ENCODE peak calls at places on chromosomes 5 and 9, in six cellular contexts. N, S, K, L, E and J are unnamed samples.

GRCh38 chr9:13478637-13479036 is 199.1 kb upstream of the MPDZ start:
- DNase-seq in N (no peak), S (no peak), K (no peak), L (no peak), E (no peak), J (no peak)

GRCh38 chr9:13943176-13943575 is 370.8 kb downstream of the NFIB start:
- DNase-seq in N (no peak), S (no peak), K (no peak), L (no peak), E (no peak), J (no peak)

GRCh38 chr5:116546033-116546742 is 28.4 kb downstream of the SEMA6A start:
- DNase-seq in N (no peak), S (no peak), K (no peak), L (no peak), E (no peak), J (peak; percentile 80)

GRCh38 chr9:90641090-90641489 is 1.5 kb downstream of the DIRAS2 start:
- DNase-seq in N (no peak), S (no peak), K (no peak), L (no peak), E (no peak), J (no peak)

GRCh38 chr9:81716409-81716808 is 27.1 kb upstream of the TLE1 start:
- DNase-seq in N (no peak), S (peak; percentile 32), K (peak; percentile 49), L (no peak), E (no peak), J (no peak)

GRCh38 chr5:78753093-78753531 is 104.5 kb upstream of the LHFPL2 start:
- DNase-seq in N (no peak), S (peak; percentile 74), K (no peak), L (no peak), E (no peak), J (no peak)

GRCh38 chr9:14437336-14438231 is 123.6 kb upstream of the NFIB start:
- DNase-seq in N (no peak), S (no peak), K (no peak), L (no peak), E (no peak), J (peak; percentile 38)

GRCh38 chr5:148849461-148849860 is 23.1 kb downstream of the ADRB2 start:
- DNase-seq in N (no peak), S (no peak), K (no peak), L (no peak), E (peak; percentile 36), J (no peak)

GRCh38 chr5:168315991-168316578 is 24.6 kb downstream of the WWC1 start:
- DNase-seq in N (no peak), S (no peak), K (peak; percentile 59), L (no peak), E (no peak), J (peak; percentile 79)

GRCh38 chr9:96062051-96062450 is 186.6 kb downstream of the ERCC6L2 start:
- DNase-seq in N (no peak), S (no peak), K (no peak), L (no peak), E (no peak), J (peak; percentile 29)

GRCh38 chr9:3012245-3012644 is 168.3 kb upstream of the PUM3 start:
- DNase-seq in N (no peak), S (no peak), K (no peak), L (no peak), E (no peak), J (no peak)

GRCh38 chr9:136342191-136343120 is 15.1 kb downstream of the GPSM1 start:
- DNase-seq in N (no peak), S (peak; percentile 64), K (no peak), L (peak; percentile 95), E (peak; percentile 82), J (peak; percentile 91)

GRCh38 chr5:168447748-168448147 is 38.5 kb upstream of the RARS1 start:
- DNase-seq in N (no peak), S (no peak), K (no peak), L (peak; percentile 32), E (no peak), J (no peak)

GRCh38 chr5:66963559-66963971 is 233.0 kb downstream of the CD180 start:
- DNase-seq in N (no peak), S (peak; percentile 47), K (peak; percentile 57), L (no peak), E (no peak), J (peak; percentile 26)

GRCh38 chr5:95446560-95447221 is 55.5 kb downstream of the FAM81B start:
- DNase-seq in N (no peak), S (peak; percentile 3), K (peak; percentile 32), L (no peak), E (no peak), J (no peak)

GRCh38 chr5:111404270-111404769 is 108.0 kb downstream of the STARD4 start:
- DNase-seq in N (no peak), S (no peak), K (no peak), L (no peak), E (no peak), J (peak; percentile 33)

GRCh38 chr9:94817291-94818195 is 91.0 kb downstream of the AOPEP start:
- DNase-seq in N (no peak), S (no peak), K (no peak), L (no peak), E (no peak), J (no peak)

GRCh38 chr5:154447074-154447725 is 1.4 kb downstream of the SAP30L start:
- DNase-seq in N (no peak), S (no peak), K (no peak), L (no peak), E (peak; percentile 4), J (no peak)

DNA sequence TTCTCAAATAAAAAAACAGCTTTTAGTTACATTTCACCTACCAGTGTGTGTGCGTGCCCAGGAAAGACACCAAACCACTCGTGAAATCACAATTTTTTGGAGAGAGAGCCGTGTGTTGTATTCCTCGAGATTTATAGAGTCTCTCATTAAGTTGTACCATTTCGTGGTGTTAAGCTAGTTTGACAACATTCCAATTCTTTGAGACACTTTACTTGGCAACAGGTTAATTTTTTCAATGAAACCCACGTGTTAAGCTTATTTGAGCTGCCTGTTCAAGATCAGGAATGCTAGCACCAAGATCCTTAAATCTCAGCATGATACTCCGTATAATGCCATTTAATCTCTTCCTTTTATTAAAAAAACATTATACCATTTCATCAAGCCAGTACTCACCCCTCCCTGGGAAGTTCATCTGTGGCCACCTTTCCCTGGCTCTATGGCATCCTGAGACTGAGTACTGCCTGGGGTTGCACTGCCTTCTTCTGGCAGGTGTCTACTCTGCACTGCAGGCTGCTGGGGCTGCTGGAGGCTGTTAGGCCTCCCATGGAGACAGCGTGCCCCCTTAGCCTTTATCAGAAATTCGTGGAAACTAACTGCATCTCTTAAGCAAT is 143.7 kb downstream of the ARHGAP26 start:
- DNase-seq in N (no peak), S (no peak), K (peak; percentile 65), L (peak; percentile 23), E (no peak), J (no peak)
- TF ChIP-seq EZH2phosphoT487 in N (no peak), S (no peak), K (no peak), L (no peak), E (no peak), J (no peak)

DNA sequence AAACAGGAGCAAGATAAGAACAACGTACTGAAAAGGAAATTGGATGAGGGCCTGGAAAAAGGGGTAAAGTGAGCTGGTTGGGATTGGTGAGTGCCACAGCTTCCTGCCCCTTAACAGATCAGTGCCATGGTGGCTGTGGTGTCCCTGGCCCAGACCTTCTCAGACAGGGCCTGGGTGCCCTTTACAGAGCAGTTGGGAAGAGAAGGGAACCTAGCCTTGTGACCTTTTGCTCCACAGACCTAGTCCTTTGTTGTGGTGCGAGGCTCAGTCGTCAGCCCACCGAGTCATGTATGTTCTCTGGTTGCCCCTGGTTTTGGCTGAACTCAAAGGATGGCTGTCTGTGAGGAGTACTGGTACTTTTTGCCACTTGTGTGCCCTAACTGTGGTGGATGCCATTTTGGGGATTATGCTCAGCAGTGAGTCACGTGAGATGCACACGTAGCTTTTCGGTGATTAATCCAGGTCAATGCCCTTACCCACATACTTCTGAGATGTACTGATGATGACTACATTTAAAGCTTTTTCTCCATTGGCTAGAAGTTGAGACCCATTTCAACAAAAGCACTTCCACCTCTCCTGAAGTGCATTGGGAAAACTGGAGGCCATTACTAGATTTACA is 48.4 kb downstream of the EXOSC2 start:
- DNase-seq in N (no peak), S (peak; percentile 80), K (peak; percentile 62), L (no peak), E (no peak), J (no peak)
- TF ChIP-seq EZH2phosphoT487 in N (no peak), S (no peak), K (no peak), L (no peak), E (no peak), J (no peak)

GRCh38 chr9:108412755-108413154 is 443.0 kb downstream of the ACTL7B start:
- DNase-seq in N (no peak), S (peak; percentile 18), K (peak; percentile 14), L (peak; percentile 45), E (peak; percentile 4), J (peak; percentile 33)
- TF ChIP-seq EZH2phosphoT487 in N (no peak), S (no peak), K (no peak), L (no peak), E (no peak), J (no peak)

GRCh38 chr9:93200989-93201339 is 17.0 kb downstream of the WNK2 start:
- DNase-seq in N (no peak), S (no peak), K (no peak), L (no peak), E (no peak), J (no peak)
- TF ChIP-seq EZH2phosphoT487 in N (no peak), S (no peak), K (no peak), L (no peak), E (no peak), J (no peak)

GRCh38 chr9:132840980-132841379 is 37.1 kb downstream of the AK8 start:
- DNase-seq in N (no peak), S (no peak), K (no peak), L (no peak), E (no peak), J (no peak)
- TF ChIP-seq EZH2phosphoT487 in N (no peak), S (no peak), K (no peak), L (no peak), E (no peak), J (no peak)